ENCODE peak calls at places on chromosome X, in four cellular contexts. W is dorsolateral prefrontal cortex, R is fibroblast of lung, F is astrocyte of the cerebellum. B is an unnamed sample.
A peak's percentile ranks its signal among the peaks of the same experiment; 100 is the strongest.

GRCh38 chrX:77899081-77899828 is at the start of gene COX7B:
- DNase-seq in R (peak; percentile 98), W (no peak), F (peak; percentile 92), B (no peak)

GRCh38 chrX:58025979-58026378 is 115.7 kb upstream of the ZXDA start:
- DNase-seq in F (no peak), W (no peak), R (peak; percentile 1), B (no peak)

GRCh38 chrX:82711432-82711831 is 796.7 kb upstream of the POU3F4 start:
- DNase-seq in W (no peak), F (no peak), R (peak; percentile 17), B (no peak)

GRCh38 chrX:110258552-110258951 is 59.3 kb downstream of the AMMECR1 start:
- DNase-seq in W (no peak), F (no peak), R (peak; percentile 39), B (no peak)

GRCh38 chrX:2732076-2732475 is 19.8 kb upstream of the XG start:
- DNase-seq in F (no peak), W (no peak), R (no peak), B (no peak)

GRCh38 chrX:154654925-154655324 is 1.5 kb upstream of the CTAG2 start:
- DNase-seq in R (no peak), W (no peak), F (no peak), B (no peak)

GRCh38 chrX:80223922-80224579 is 196.2 kb upstream of the TENT5D start:
- DNase-seq in R (no peak), F (no peak), W (no peak), B (no peak)

GRCh38 chrX:148498067-148498466 is 2.4 kb upstream of the AFF2 start:
- DNase-seq in R (no peak), W (no peak), F (no peak), B (no peak)

GRCh38 chrX:69032601-69033000 is 132.7 kb downstream of the PJA1 start:
- DNase-seq in F (no peak), W (no peak), R (no peak), B (no peak)

GRCh38 chrX:73916931-73917657 is 354.1 kb downstream of the CHIC1 start:
- DNase-seq in R (peak; percentile 87), W (no peak), F (peak; percentile 82), B (no peak)

GRCh38 chrX:131649741-131650140 is 105.9 kb downstream of the OR13H1 start:
- DNase-seq in R (no peak), W (no peak), F (no peak), B (no peak)

GRCh38 chrX:13254076-13254785 is 65.6 kb downstream of the ATXN3L start:
- DNase-seq in F (no peak), R (peak; percentile 36), W (no peak), B (no peak)

GRCh38 chrX:30702736-30703135 is 49.5 kb downstream of the GK start:
- DNase-seq in R (peak; percentile 71), W (no peak), F (peak; percentile 26), B (no peak)

GRCh38 chrX:9355739-9356138 is 109.1 kb upstream of the TBL1X start:
- DNase-seq in W (no peak), R (no peak), F (no peak), B (no peak)

GRCh38 chrX:148133099-148133725 is 152.1 kb downstream of the FMR1NB start:
- DNase-seq in R (peak; percentile 0), F (no peak), W (no peak), B (no peak)

GRCh38 chrX:34509394-34509793 is 147.7 kb downstream of the TMEM47 start:
- DNase-seq in R (no peak), F (no peak), W (no peak), B (no peak)

GRCh38 chrX:23901805-23902204 is 5.9 kb downstream of the APOO start:
- DNase-seq in R (peak; percentile 87), F (peak; percentile 60), W (no peak), B (no peak)

GRCh38 chrX:33218819-33219218 is 7.5 kb upstream of the DMD start:
- DNase-seq in W (no peak), F (no peak), R (no peak), B (no peak)

GRCh38 chrX:68462653-68463052 is 29.4 kb upstream of the OPHN1 start:
- DNase-seq in W (no peak), R (peak; percentile 58), F (peak; percentile 13), B (no peak)

GRCh38 chrX:147376601-147377387 is 534.9 kb upstream of the FMR1 start:
- DNase-seq in F (no peak), W (no peak), R (no peak), B (no peak)

GRCh38 chrX:150167482-150168324 is 195.4 kb upstream of the MAMLD1 start:
- DNase-seq in F (no peak), R (no peak), W (no peak), B (no peak)

GRCh38 chrX:42946544-42947223 is 168.7 kb upstream of the PPP1R2C start:
- DNase-seq in R (no peak), F (no peak), W (no peak), B (no peak)

GRCh38 chrX:40651620-40652223 is 4.4 kb upstream of the CXorf38 start:
- DNase-seq in F (peak; percentile 54), R (peak; percentile 64), W (no peak), B (no peak)

GRCh38 chrX:11309220-11309619 is 16.0 kb downstream of the AMELX start:
- DNase-seq in W (no peak), R (no peak), F (no peak), B (no peak)

GRCh38 chrX:135114392-135114791 is 5.9 kb downstream of the ETDB start:
- DNase-seq in R (no peak), F (no peak), W (no peak), B (no peak)

GRCh38 chrX:21873063-21873785 is 17.4 kb downstream of the YY2 start:
- DNase-seq in F (no peak), W (no peak), R (peak; percentile 24), B (no peak)

GRCh38 chrX:71095971-71096701 is 485 bp downstream of the FOXO4 start:
- DNase-seq in W (peak; percentile 45), R (no peak), F (peak; percentile 2), B (no peak)

GRCh38 chrX:94942603-94943002 is 1268.6 kb downstream of the FAM133A start:
- DNase-seq in W (no peak), F (no peak), R (no peak), B (no peak)

DNA sequence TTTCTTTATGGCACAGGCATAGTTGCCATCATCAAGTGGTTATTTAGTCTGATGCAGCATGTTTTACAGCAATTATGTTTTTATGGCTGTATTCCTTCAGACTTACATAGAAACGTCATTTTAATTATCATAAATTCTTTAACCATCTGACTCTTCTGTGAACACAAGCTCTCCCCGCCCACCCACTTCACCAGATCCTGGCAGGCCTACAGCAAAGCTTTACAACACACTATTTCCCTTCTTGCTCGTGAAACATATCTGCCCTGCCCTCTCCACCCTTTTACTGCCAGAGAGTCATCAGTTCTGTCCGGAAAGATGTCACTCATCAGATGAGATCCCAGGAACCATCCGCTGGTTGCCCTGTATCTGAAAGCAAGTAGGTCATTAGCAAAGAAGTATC is 120.5 kb downstream of the HS6ST2 start:
- DNase-seq in W (no peak), R (no peak), F (no peak), B (no peak)
- H3K4me3 ChIP-seq in W (no peak overlapping the region), R (no peak overlapping the region), F (no peak overlapping the region), B (no peak overlapping the region)

GRCh38 chrX:118356154-118356701 is 10.3 kb downstream of the WDR44 start:
- DNase-seq in R (no peak), F (no peak), W (no peak), B (no peak)

GRCh38 chrX:118353081-118353850 is 7.4 kb downstream of the WDR44 start:
- DNase-seq in F (no peak), W (no peak), R (peak; percentile 45), B (no peak)

GRCh38 chrX:118350715-118351114 is 4.8 kb downstream of the WDR44 start:
- DNase-seq in F (no peak), R (no peak), W (no peak), B (no peak)

GRCh38 chrX:118352566-118352965 is 6.7 kb downstream of the WDR44 start:
- DNase-seq in R (no peak), W (no peak), F (no peak), B (no peak)

DNA sequence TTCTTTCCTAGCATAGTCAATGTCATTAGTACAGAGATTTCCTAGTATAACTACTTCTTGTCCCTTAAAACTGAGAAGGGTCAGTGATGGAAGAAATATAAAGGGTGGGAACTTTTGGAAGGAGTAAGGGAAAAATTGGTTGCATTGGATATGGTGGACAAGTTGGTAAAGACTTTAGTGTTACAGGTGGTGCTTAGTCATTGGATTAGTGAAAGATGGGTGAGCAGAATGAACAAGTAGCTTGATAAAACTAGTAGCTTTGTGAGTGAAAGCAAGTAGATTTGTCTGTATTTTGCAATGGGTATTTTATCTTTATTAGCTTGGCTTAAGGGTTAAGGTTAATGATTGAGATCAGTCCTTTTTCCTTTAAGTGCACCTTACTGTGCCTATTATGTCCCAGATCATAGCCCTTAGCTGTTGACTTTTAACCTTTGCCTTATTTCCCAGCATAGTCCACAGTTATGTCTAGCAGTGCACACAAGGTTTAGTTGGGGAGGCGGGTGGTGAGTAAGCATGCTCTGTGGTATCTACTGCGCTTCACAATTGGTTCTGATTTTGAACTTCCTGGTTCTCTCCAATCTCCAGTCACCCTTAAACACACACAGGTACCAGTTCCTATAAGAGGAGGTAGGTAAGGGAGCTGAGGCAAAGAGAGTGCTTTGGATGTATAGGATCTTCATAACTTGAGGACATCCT is 9.5 kb downstream of the WDR44 start:
- DNase-seq in R (no peak), W (no peak), F (no peak), B (no peak)
- H3K4me3 ChIP-seq in R (no peak overlapping the region), W (no peak overlapping the region), F (no peak overlapping the region), B (no peak overlapping the region)

DNA sequence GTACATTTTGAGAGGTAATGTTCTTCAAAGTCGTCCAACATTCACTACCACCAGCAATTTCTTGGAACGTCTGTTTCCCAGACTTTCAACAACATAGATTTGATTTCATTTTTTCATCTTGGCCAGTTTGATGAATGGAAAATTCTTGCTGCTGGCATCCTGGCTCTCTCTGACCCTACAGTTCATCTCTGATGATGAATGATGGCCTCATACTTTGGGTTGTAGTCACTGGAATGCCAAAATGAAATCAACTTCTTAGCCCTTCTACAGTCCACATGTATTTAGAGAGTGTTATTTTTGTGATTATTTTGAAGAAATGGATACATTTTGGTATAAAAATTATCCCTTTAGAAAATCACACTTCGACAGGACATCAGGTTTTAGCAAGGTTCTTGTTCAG is 8.8 kb downstream of the CHST7 start:
- DNase-seq in W (no peak), R (peak; percentile 42), F (no peak), B (no peak)
- H3K4me3 ChIP-seq in W (no peak overlapping the region), R (no peak overlapping the region), F (no peak overlapping the region), B (no peak overlapping the region)

GRCh38 chrX:38221391-38221929 is 789 bp upstream of the SRPX start:
- DNase-seq in F (no peak), W (no peak), R (peak; percentile 40), B (no peak)

GRCh38 chrX:38224160-38224559 is 3.5 kb upstream of the SRPX start:
- DNase-seq in F (no peak), W (no peak), R (no peak), B (no peak)

GRCh38 chrX:38220024-38220935 is at the start of gene SRPX:
- DNase-seq in F (no peak), R (peak; percentile 67), W (peak; percentile 41), B (no peak)

GRCh38 chrX:38225093-38225492 is 4.4 kb upstream of the SRPX start:
- DNase-seq in R (no peak), W (no peak), F (no peak), B (no peak)

DNA sequence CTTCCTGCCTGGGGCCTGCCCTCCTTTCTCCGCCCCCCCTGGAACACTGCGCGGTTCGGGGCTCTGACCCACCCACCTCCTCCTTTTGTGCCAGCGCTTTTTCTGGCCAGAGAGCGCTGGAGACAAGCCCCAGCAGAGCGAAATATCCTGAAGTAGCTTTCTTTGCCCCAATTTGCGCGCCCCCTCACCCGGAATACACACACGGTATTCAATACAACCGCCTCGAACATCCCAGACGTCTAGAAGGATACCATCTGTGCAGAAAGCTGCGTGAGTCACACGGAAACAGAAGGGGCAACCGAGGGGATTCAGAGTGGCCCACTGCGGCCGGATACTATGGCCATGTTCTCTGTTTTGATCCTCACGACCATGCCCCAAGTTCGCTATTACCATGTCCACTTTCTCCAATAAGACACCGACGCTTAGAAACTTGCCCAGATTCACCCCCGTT is 290 bp upstream of the SRPX start:
- DNase-seq in F (no peak), W (no peak), R (peak; percentile 63), B (no peak)
- H3K4me3 ChIP-seq in F (peak overlapping the region; percentile 64), W (peak overlapping the region; percentile 22), R (peak overlapping the region; percentile 50), B (peak overlapping the region; percentile 73)